ENCODE peak calls at places on chromosomes 13 and 19, in ten cellular contexts. X, U, N, W, A, Y, E, J, D and S are unnamed samples.

GRCh38 chr13:20006206-20006605 is 47.7 kb downstream of the ZMYM2 start:
- DNase-seq in X (no peak), U (no peak), N (no peak), W (no peak), A (no peak), Y (no peak), E (no peak), J (no peak), D (no peak), S (peak; percentile 46)

GRCh38 chr19:45676851-45677263 is 8.8 kb downstream of the GIPR start:
- DNase-seq in X (no peak), U (peak; percentile 34), N (no peak), W (no peak), A (peak; percentile 30), Y (no peak), E (peak; percentile 35), J (peak; percentile 49), D (no peak), S (no peak)

GRCh38 chr19:54464624-54465266 is 1.2 kb upstream of the LENG9 start:
- DNase-seq in X (peak; percentile 63), U (peak; percentile 89), N (peak; percentile 84), W (peak; percentile 93), A (peak; percentile 35), Y (peak; percentile 93), E (peak; percentile 52), J (peak; percentile 95), D (peak; percentile 72), S (peak; percentile 72)

GRCh38 chr19:19613456-19613855 is 5.0 kb downstream of the PBX4 start:
- DNase-seq in X (peak; percentile 28), U (no peak), N (no peak), W (no peak), A (no peak), Y (peak; percentile 26), E (no peak), J (no peak), D (no peak), S (peak; percentile 19)

GRCh38 chr13:32443111-32443510 is 15.2 kb upstream of the N4BP2L1 start:
- DNase-seq in X (peak; percentile 4), U (no peak), N (no peak), W (peak; percentile 30), A (peak; percentile 24), Y (no peak), E (no peak), J (no peak), D (no peak), S (no peak)

GRCh38 chr13:85076343-85076742 is 722.9 kb downstream of the SLITRK6 start:
- DNase-seq in X (no peak), U (no peak), N (no peak), W (no peak), A (no peak), Y (no peak), E (no peak), J (no peak), D (no peak), S (no peak)

GRCh38 chr13:29846475-29847256 is 3.8 kb downstream of the UBL3 start:
- DNase-seq in X (no peak), U (no peak), N (no peak), W (no peak), A (no peak), Y (no peak), E (no peak), J (no peak), D (no peak), S (no peak)

GRCh38 chr19:48676487-48676886 is 3.7 kb upstream of the NTN5 start:
- DNase-seq in X (no peak), U (no peak), N (no peak), W (no peak), A (no peak), Y (no peak), E (no peak), J (no peak), D (no peak), S (no peak)

GRCh38 chr13:38045278-38046048 is 175.9 kb upstream of the TRPC4 start:
- DNase-seq in X (peak; percentile 21), U (no peak), N (peak; percentile 37), W (peak; percentile 56), A (no peak), Y (peak; percentile 2), E (no peak), J (no peak), D (no peak), S (peak; percentile 46)

GRCh38 chr13:30618186-30618937 is 642 bp downstream of the USPL1 start:
- DNase-seq in X (no peak), U (no peak), N (peak; percentile 14), W (no peak), A (peak; percentile 3), Y (no peak), E (no peak), J (peak; percentile 27), D (no peak), S (no peak)

GRCh38 chr13:26787961-26788360 is 27.4 kb upstream of the GPR12 start:
- DNase-seq in X (no peak), U (no peak), N (no peak), W (no peak), A (no peak), Y (no peak), E (no peak), J (no peak), D (no peak), S (no peak)